ENCODE peak calls at places on chromosome 2, in six cellular contexts. X is prostate gland; J is CD4-positive, alpha-beta T cell; I is left lung; O is MCF 10A; M is epithelial cell of esophagus. B is an unnamed sample.

GRCh38 chr2:211611061-211611518 is 927.5 kb downstream of the ERBB4 start:
- DNase-seq in I (no peak), O (no peak), J (no peak), X (no peak), M (no peak), B (no peak)

GRCh38 chr2:188114014-188114413 is 177.7 kb upstream of the GULP1 start:
- DNase-seq in I (no peak), J (no peak), O (no peak), M (no peak), X (no peak), B (no peak)

GRCh38 chr2:191968151-191968550 is 121.3 kb upstream of the CAVIN2 start:
- DNase-seq in M (no peak), J (no peak), I (no peak), X (no peak), O (no peak), B (no peak)

GRCh38 chr2:175605599-175605988 is 396.5 kb downstream of the LNPK start:
- DNase-seq in I (no peak), X (no peak), O (no peak), M (no peak), J (no peak), B (no peak)

GRCh38 chr2:173146590-173146989 is 70.9 kb downstream of the MAP3K20 start:
- DNase-seq in J (no peak), I (no peak), O (no peak), M (peak), X (no peak), B (no peak)

GRCh38 chr2:58039170-58039611 is 7.4 kb upstream of the VRK2 start:
- DNase-seq in X (no peak), O (no peak), I (no peak), J (no peak), M (no peak), B (no peak)

GRCh38 chr2:115596659-115597375 is 1154.4 kb downstream of the DPP10 start:
- DNase-seq in M (no peak), X (no peak), J (no peak), O (no peak), I (no peak), B (no peak)

GRCh38 chr2:158969717-158970521 is 1.5 kb downstream of the TANC1 start:
- DNase-seq in I (peak), X (peak), J (no peak), O (peak), M (peak), B (no peak)

GRCh38 chr2:68292108-68292710 is 27.5 kb downstream of the CNRIP1 start:
- DNase-seq in X (peak), I (no peak), J (no peak), M (peak), O (peak), B (no peak)

GRCh38 chr2:69017876-69018275 is 4.9 kb downstream of the ANTXR1 start:
- DNase-seq in I (no peak), J (no peak), O (no peak), X (no peak), M (no peak), B (no peak)

GRCh38 chr2:7905756-7906155 is 776.1 kb upstream of the ID2 start:
- DNase-seq in X (no peak), O (no peak), M (no peak), I (no peak), J (no peak), B (no peak)

DNA sequence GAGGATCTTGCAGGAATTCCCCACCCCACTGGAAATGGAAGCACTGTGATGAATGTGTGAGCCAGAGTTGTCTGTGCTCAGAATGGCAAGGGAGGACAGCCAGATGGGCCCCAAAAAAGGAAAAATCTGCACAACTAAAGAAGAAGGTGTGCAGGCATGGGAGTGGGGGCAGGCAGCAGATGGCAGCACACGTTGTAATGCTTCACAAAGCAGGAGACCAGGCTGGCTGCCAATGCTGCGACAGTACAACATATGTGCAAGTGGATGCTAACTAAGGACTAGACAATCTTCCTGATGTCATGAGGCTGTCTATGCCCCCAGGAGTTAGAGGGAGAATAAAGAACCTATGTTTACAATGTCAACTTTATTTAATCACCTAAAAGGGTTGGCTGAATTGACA is 27.2 kb downstream of the ST6GAL2 start:
- DNase-seq in J (no peak), M (no peak), X (no peak), I (no peak), O (no peak), B (no peak)
- TF ChIP-seq CTCF in J (no peak), M (no peak), X (no peak), I (no peak), O (no peak), B (no peak)

DNA sequence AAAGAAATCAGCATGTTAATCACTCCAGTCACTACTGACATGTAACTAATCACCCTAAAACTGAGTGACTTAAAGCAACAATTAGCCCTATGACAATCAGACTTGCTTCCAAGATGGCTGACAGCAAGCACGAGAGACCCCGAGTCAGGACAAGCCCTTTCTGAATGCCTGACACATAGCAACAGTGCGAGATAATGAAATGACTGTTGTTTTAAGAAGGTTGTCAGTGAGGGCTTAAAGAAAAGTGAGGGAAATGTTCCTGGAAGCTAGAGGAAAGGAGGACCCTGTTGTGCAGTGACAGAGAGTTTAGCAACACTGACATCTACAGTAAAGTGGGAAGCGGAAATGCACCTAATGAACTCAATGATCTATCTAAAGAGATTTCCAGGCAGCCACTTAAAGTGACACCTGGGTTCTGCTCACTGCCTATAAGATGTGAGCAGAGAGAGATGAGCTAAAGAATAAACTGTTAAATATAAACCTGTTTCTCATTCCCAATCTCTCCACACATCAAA is 163.1 kb downstream of the STK39 start:
- DNase-seq in I (no peak), X (no peak), M (peak), J (no peak), O (no peak), B (no peak)
- TF ChIP-seq CTCF in I (no peak), X (no peak), M (no peak), J (no peak), O (no peak), B (no peak)

GRCh38 chr2:108877506-108877905 is 90.9 kb downstream of the CCDC138 start:
- DNase-seq in O (no peak), X (no peak), M (no peak), I (no peak), J (no peak), B (no peak)
- TF ChIP-seq CTCF in O (no peak), X (no peak), M (no peak), I (no peak), J (no peak), B (no peak)

GRCh38 chr2:72367530-72368225 is 220.0 kb upstream of the CYP26B1 start:
- DNase-seq in J (no peak), X (peak), M (peak), O (peak), I (peak), B (no peak)
- TF ChIP-seq CTCF in J (no peak), X (no peak), M (peak), O (peak), I (no peak), B (no peak)

GRCh38 chr2:45612265-45612664 is 1.2 kb upstream of the SRBD1 start:
- DNase-seq in J (no peak), M (peak), I (no peak), X (no peak), O (peak), B (no peak)
- TF ChIP-seq CTCF in J (no peak), M (no peak), I (no peak), X (no peak), O (no peak), B (no peak)

DNA sequence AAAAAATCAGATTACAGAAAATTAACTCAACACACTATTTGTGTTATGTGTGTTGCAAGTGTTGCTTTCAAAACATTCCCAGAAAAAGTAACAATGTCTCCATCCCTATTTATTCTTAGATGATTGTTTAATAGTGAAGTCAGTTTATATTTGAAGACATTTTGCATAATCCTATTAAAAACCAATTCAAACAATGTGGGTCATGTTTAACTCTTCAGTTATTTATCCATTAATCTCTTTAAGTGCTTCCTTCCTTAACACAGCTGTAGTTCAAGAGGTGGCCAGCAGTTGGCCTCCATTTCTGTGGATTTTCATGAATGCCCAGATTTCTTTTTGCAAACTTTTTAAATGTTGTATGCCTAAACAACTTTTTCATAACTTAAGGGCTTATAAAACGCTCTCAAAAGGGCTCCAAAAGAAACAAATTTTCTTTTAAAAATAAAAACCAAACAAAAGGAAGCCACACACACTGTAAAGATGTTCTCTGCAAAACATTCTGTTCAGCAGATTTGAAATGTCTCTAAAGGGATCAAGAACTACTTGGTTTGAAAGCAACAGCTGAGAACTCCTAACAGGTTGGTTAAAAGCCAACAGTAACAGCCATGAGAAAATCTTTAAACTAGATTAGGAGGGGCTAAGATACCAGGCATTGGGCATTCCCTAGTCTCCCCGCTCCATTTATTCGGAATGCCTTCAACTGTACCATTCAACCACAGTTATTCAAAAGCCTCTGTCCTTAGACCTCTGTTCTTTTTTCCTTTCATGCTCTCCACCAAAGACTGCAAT is 71.5 kb downstream of the THADA start:
- DNase-seq in O (no peak), M (no peak), X (no peak), J (no peak), I (no peak), B (no peak)
- TF ChIP-seq CTCF in O (no peak), M (peak), X (peak), J (peak), I (peak), B (no peak)